ENCODE peak calls at places on chromosomes 1 and 21, in ten cellular contexts. One of them, this sample, is unnamed.

GRCh38 chr1:244349581-244350001 is 102.1 kb downstream of the ADSS2 start:
- DNase-seq in NCI-H774: no peak
- DNase-seq in NCI-H69: no peak
- DNase-seq in activated CD4-positive, alpha-beta T cell treated with anti-CD3 and anti-CD28 coated beads, Interleukin-2, amount 10 ng/mL, durations not matched to agents 7 days and 5 days: no peak
- DNase-seq in midbrain: no peak
- DNase-seq in stimulated activated CD8-positive, alpha-beta memory T cell treated with anti-CD3 and anti-CD28 coated beads, Interleukin-4, amount 100 ng/mL, for 24 hours: no peak
- DNase-seq in activated CD8-positive, alpha-beta memory T cell treated with anti-CD3 and anti-CD28 coated beads for 4 hours: no peak
- DNase-seq in AG10803: no peak
- DNase-seq in keratinocyte: no peak
- DNase-seq in CD8-positive, alpha-beta memory T cell: no peak
- DNase-seq in this sample: no peak

GRCh38 chr1:17700363-17700762 is 54.8 kb upstream of the ACTL8 start:
- DNase-seq in NCI-H69: no peak
- DNase-seq in activated CD4-positive, alpha-beta T cell treated with anti-CD3 and anti-CD28 coated beads, Interleukin-2, amount 10 ng/mL, durations not matched to agents 7 days and 5 days: no peak
- DNase-seq in CD8-positive, alpha-beta memory T cell: no peak
- DNase-seq in activated CD8-positive, alpha-beta memory T cell treated with anti-CD3 and anti-CD28 coated beads for 4 hours: no peak
- DNase-seq in AG10803: no peak
- DNase-seq in keratinocyte: no peak
- DNase-seq in midbrain: no peak
- DNase-seq in stimulated activated CD8-positive, alpha-beta memory T cell treated with anti-CD3 and anti-CD28 coated beads, Interleukin-4, amount 100 ng/mL, for 24 hours: no peak
- DNase-seq in NCI-H774: no peak
- DNase-seq in this sample: no peak

GRCh38 chr1:42923367-42924248 is 35.1 kb downstream of the SLC2A1 start:
- DNase-seq in keratinocyte: no peak
- DNase-seq in stimulated activated CD8-positive, alpha-beta memory T cell treated with anti-CD3 and anti-CD28 coated beads, Interleukin-4, amount 100 ng/mL, for 24 hours: no peak
- DNase-seq in midbrain: peak
- DNase-seq in NCI-H774: no peak
- DNase-seq in activated CD8-positive, alpha-beta memory T cell treated with anti-CD3 and anti-CD28 coated beads for 4 hours: no peak
- DNase-seq in CD8-positive, alpha-beta memory T cell: no peak
- DNase-seq in AG10803: no peak
- DNase-seq in activated CD4-positive, alpha-beta T cell treated with anti-CD3 and anti-CD28 coated beads, Interleukin-2, amount 10 ng/mL, durations not matched to agents 7 days and 5 days: no peak
- DNase-seq in NCI-H69: no peak
- DNase-seq in this sample: no peak

GRCh38 chr1:178818416-178818815 is 52.5 kb downstream of the ANGPTL1 start:
- DNase-seq in CD8-positive, alpha-beta memory T cell: no peak
- DNase-seq in NCI-H774: no peak
- DNase-seq in AG10803: peak
- DNase-seq in activated CD8-positive, alpha-beta memory T cell treated with anti-CD3 and anti-CD28 coated beads for 4 hours: no peak
- DNase-seq in stimulated activated CD8-positive, alpha-beta memory T cell treated with anti-CD3 and anti-CD28 coated beads, Interleukin-4, amount 100 ng/mL, for 24 hours: no peak
- DNase-seq in activated CD4-positive, alpha-beta T cell treated with anti-CD3 and anti-CD28 coated beads, Interleukin-2, amount 10 ng/mL, durations not matched to agents 7 days and 5 days: no peak
- DNase-seq in NCI-H69: no peak
- DNase-seq in keratinocyte: no peak
- DNase-seq in midbrain: no peak
- DNase-seq in this sample: no peak

GRCh38 chr1:6601865-6602668 is 602 bp downstream of the KLHL21 start:
- DNase-seq in stimulated activated CD8-positive, alpha-beta memory T cell treated with anti-CD3 and anti-CD28 coated beads, Interleukin-4, amount 100 ng/mL, for 24 hours: no peak
- DNase-seq in midbrain: peak
- DNase-seq in NCI-H69: peak
- DNase-seq in keratinocyte: no peak
- DNase-seq in activated CD8-positive, alpha-beta memory T cell treated with anti-CD3 and anti-CD28 coated beads for 4 hours: no peak
- DNase-seq in AG10803: peak
- DNase-seq in activated CD4-positive, alpha-beta T cell treated with anti-CD3 and anti-CD28 coated beads, Interleukin-2, amount 10 ng/mL, durations not matched to agents 7 days and 5 days: peak
- DNase-seq in CD8-positive, alpha-beta memory T cell: peak
- DNase-seq in NCI-H774: no peak
- DNase-seq in this sample: no peak

GRCh38 chr1:217090073-217090911 is 367.1 kb upstream of the ESRRG start:
- DNase-seq in midbrain: peak
- DNase-seq in activated CD4-positive, alpha-beta T cell treated with anti-CD3 and anti-CD28 coated beads, Interleukin-2, amount 10 ng/mL, durations not matched to agents 7 days and 5 days: no peak
- DNase-seq in NCI-H774: no peak
- DNase-seq in NCI-H69: peak
- DNase-seq in stimulated activated CD8-positive, alpha-beta memory T cell treated with anti-CD3 and anti-CD28 coated beads, Interleukin-4, amount 100 ng/mL, for 24 hours: no peak
- DNase-seq in activated CD8-positive, alpha-beta memory T cell treated with anti-CD3 and anti-CD28 coated beads for 4 hours: no peak
- DNase-seq in CD8-positive, alpha-beta memory T cell: no peak
- DNase-seq in keratinocyte: no peak
- DNase-seq in AG10803: no peak
- DNase-seq in this sample: no peak

GRCh38 chr21:37687001-37687400 is 229.3 kb downstream of the KCNJ6 start:
- DNase-seq in AG10803: peak
- DNase-seq in keratinocyte: no peak
- DNase-seq in midbrain: no peak
- DNase-seq in stimulated activated CD8-positive, alpha-beta memory T cell treated with anti-CD3 and anti-CD28 coated beads, Interleukin-4, amount 100 ng/mL, for 24 hours: no peak
- DNase-seq in NCI-H69: no peak
- DNase-seq in activated CD8-positive, alpha-beta memory T cell treated with anti-CD3 and anti-CD28 coated beads for 4 hours: no peak
- DNase-seq in CD8-positive, alpha-beta memory T cell: no peak
- DNase-seq in activated CD4-positive, alpha-beta T cell treated with anti-CD3 and anti-CD28 coated beads, Interleukin-2, amount 10 ng/mL, durations not matched to agents 7 days and 5 days: no peak
- DNase-seq in NCI-H774: no peak
- DNase-seq in this sample: peak

GRCh38 chr1:54375331-54376084 is 30.7 kb downstream of the SSBP3 start:
- DNase-seq in activated CD4-positive, alpha-beta T cell treated with anti-CD3 and anti-CD28 coated beads, Interleukin-2, amount 10 ng/mL, durations not matched to agents 7 days and 5 days: no peak
- DNase-seq in NCI-H69: peak
- DNase-seq in CD8-positive, alpha-beta memory T cell: no peak
- DNase-seq in stimulated activated CD8-positive, alpha-beta memory T cell treated with anti-CD3 and anti-CD28 coated beads, Interleukin-4, amount 100 ng/mL, for 24 hours: no peak
- DNase-seq in NCI-H774: no peak
- DNase-seq in AG10803: no peak
- DNase-seq in keratinocyte: no peak
- DNase-seq in midbrain: no peak
- DNase-seq in activated CD8-positive, alpha-beta memory T cell treated with anti-CD3 and anti-CD28 coated beads for 4 hours: no peak
- DNase-seq in this sample: no peak

This sample was measured in islet precursor cell.